ENCODE peak calls at places on chromosomes 4 and X, in five cellular contexts. V, K, M, N and E are unnamed samples.

GRCh38 chr4:46889410-46889809 is 19.6 kb downstream of the COX7B2 start:
- DNase-seq in K (no peak), V (no peak), M (no peak), N (peak), E (no peak)

GRCh38 chr4:164731827-164732474 is 22.0 kb upstream of the SMIM31 start:
- DNase-seq in V (peak), K (peak), N (peak), M (peak), E (peak)

GRCh38 chrX:73127700-73128241 is 48.5 kb upstream of the PABPC1L2A start:
- DNase-seq in V (no peak), N (no peak), M (no peak), K (no peak), E (no peak)

GRCh38 chr4:17722361-17722710 is 59.1 kb downstream of the FAM184B start:
- DNase-seq in V (no peak), N (no peak), M (no peak), K (no peak), E (no peak)

GRCh38 chr4:134201216-134202098 is at the start of gene PABPC4L:
- DNase-seq in M (peak), N (no peak), V (no peak), K (no peak), E (peak)

GRCh38 chr4:110449947-110450346 is 26.0 kb upstream of the ENPEP start:
- DNase-seq in K (no peak), M (no peak), V (no peak), N (no peak), E (no peak)

GRCh38 chr4:147550626-147551250 is 66.5 kb upstream of the TMEM184C start:
- DNase-seq in V (peak), M (no peak), K (no peak), N (no peak), E (no peak)

GRCh38 chrX:107659768-107660167 is 31.5 kb downstream of the PRPS1 start:
- DNase-seq in V (no peak), M (peak), K (no peak), N (peak), E (no peak)

GRCh38 chr4:64341711-64342110 is 67.5 kb downstream of the TECRL start:
- DNase-seq in M (no peak), N (no peak), K (no peak), V (no peak), E (no peak)

GRCh38 chr4:174023641-174024040 is 259.8 kb downstream of the FBXO8 start:
- DNase-seq in M (no peak), V (no peak), K (no peak), N (no peak), E (no peak)
- TF ChIP-seq REST in M (no peak), V (no peak), K (no peak), N (no peak), E (no peak)

GRCh38 chr4:3712112-3712805 is 53.9 kb upstream of the ADRA2C start:
- DNase-seq in K (no peak), V (no peak), M (no peak), N (no peak), E (no peak)
- TF ChIP-seq CEBPB in K (no peak), V (no peak), M (no peak), N (no peak), E (no peak)

GRCh38 chrX:115966920-115967319 is 203.6 kb upstream of the AGTR2 start:
- DNase-seq in V (no peak), N (no peak), K (no peak), M (no peak), E (no peak)
- TF ChIP-seq REST in V (no peak), N (no peak), K (no peak), M (no peak), E (no peak)

GRCh38 chr4:7747062-7747385 is 192.6 kb downstream of the AFAP1 start:
- DNase-seq in K (no peak), M (no peak), V (no peak), N (no peak), E (no peak)
- TF ChIP-seq CEBPB in K (no peak), M (no peak), V (no peak), N (no peak), E (no peak)

GRCh38 chrX:114465689-114466088 is 118.2 kb upstream of the HTR2C start:
- DNase-seq in K (no peak), M (no peak), N (no peak), V (no peak), E (no peak)

DNA sequence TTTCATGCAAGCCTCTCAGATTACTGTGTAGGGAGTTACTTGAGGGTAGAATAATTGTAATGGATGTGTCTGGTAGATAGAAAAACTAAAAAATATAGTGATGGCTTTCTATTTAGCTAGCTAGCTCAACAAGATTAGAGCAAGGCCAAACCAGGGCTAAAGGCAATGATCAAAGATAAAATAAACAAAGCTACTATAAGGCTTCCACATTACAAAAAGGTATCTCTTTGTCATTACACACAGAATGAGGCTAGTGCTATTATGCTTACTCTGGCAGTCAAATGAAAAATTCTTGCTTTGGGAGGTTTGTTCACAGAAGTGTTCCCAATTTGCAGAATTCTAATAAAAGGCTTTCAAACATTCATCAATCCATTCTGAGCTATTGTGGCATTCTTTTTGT is 121.6 kb upstream of the HTR2C start:
- DNase-seq in V (no peak), K (no peak), N (no peak), M (no peak), E (no peak)
- TF ChIP-seq REST in V (no peak), K (no peak), N (no peak), M (no peak), E (no peak)

GRCh38 chr4:40521957-40522356 is 107.7 kb downstream of the RBM47 start:
- DNase-seq in V (no peak), K (no peak), N (no peak), M (no peak), E (no peak)

GRCh38 chr4:40524642-40525041 is 105.0 kb downstream of the RBM47 start:
- DNase-seq in N (no peak), V (no peak), M (no peak), K (no peak), E (no peak)

GRCh38 chr4:40523581-40523980 is 106.1 kb downstream of the RBM47 start:
- DNase-seq in V (no peak), N (no peak), M (no peak), K (no peak), E (no peak)

GRCh38 chr4:40526741-40527140 is 102.9 kb downstream of the RBM47 start:
- DNase-seq in V (no peak), M (no peak), K (no peak), N (no peak), E (no peak)

GRCh38 chr4:40525811-40526598 is 103.7 kb downstream of the RBM47 start:
- DNase-seq in N (no peak), K (peak), V (no peak), M (peak), E (peak)
- TF ChIP-seq CEBPB in N (no peak), K (peak), V (no peak), M (no peak), E (peak)